ENCODE peak calls at places on chromosomes 7 and 10, in seven cellular contexts. M is HS-5; G is SK-N-DZ; E is lower leg skin; F is AG08396; B is naive thymus-derived CD8-positive, alpha-beta T cell; W is activated naive CD4-positive, alpha-beta T cell treated with anti-CD3 and anti-CD28 coated beads, Interleukin-2, amount 10 ng/mL, durations not matched to agents 7 days and 5 days. O is an unnamed sample.

GRCh38 chr7:46814516-46815250 is 767.2 kb downstream of the TNS3 start:
- DNase-seq in M (no peak), G (no peak), E (no peak), F (no peak), B (no peak), W (no peak), O (no peak)

GRCh38 chr10:77949167-77949566 is 22.6 kb upstream of the DLG5 start:
- DNase-seq in M (peak), G (no peak), E (no peak), F (peak), B (no peak), W (no peak), O (no peak)

GRCh38 chr7:99384523-99384922 is 10.0 kb downstream of the ARPC1B start:
- DNase-seq in M (no peak), G (no peak), E (no peak), F (no peak), B (no peak), W (no peak), O (no peak)

GRCh38 chr7:27842851-27843250 is 102.9 kb downstream of the TAX1BP1 start:
- DNase-seq in M (no peak), G (no peak), E (no peak), F (no peak), B (no peak), W (no peak), O (no peak)

GRCh38 chr7:13903997-13904396 is 85.5 kb downstream of the ETV1 start:
- DNase-seq in M (no peak), G (no peak), E (no peak), F (no peak), B (no peak), W (no peak), O (no peak)

GRCh38 chr10:108031505-108031904 is 867.0 kb upstream of the SORCS1 start:
- DNase-seq in M (no peak), G (no peak), E (no peak), F (no peak), B (no peak), W (no peak), O (no peak)

GRCh38 chr10:103120977-103121735 is 71.9 kb downstream of the NT5C2 start:
- DNase-seq in M (no peak), G (no peak), E (no peak), F (no peak), B (no peak), W (no peak), O (no peak)

GRCh38 chr10:13791483-13791882 is 204.7 kb downstream of the PRPF18 start:
- DNase-seq in M (no peak), G (no peak), E (no peak), F (no peak), B (no peak), W (no peak), O (no peak)

GRCh38 chr10:66167816-66168215 is 758.0 kb upstream of the LRRTM3 start:
- DNase-seq in M (peak), G (no peak), E (no peak), F (peak), B (no peak), W (no peak), O (no peak)

GRCh38 chr7:50353201-50353600 is 48.7 kb downstream of the IKZF1 start:
- DNase-seq in M (no peak), G (no peak), E (no peak), F (no peak), B (no peak), W (no peak), O (no peak)

GRCh38 chr10:130230611-130231010 is 94.4 kb downstream of the GLRX3 start:
- DNase-seq in M (no peak), G (no peak), E (peak), F (no peak), B (no peak), W (no peak), O (no peak)

GRCh38 chr7:19663816-19664531 is 44.9 kb downstream of the POLR1F start:
- DNase-seq in M (no peak), G (no peak), E (no peak), F (no peak), B (no peak), W (no peak), O (peak)

GRCh38 chr10:75408911-75409885 is 7.6 kb upstream of the ZNF503 start:
- DNase-seq in M (no peak), G (peak), E (peak), F (peak), B (no peak), W (peak), O (no peak)

GRCh38 chr7:129607471-129608120 is 3.9 kb upstream of the NRF1 start:
- DNase-seq in M (no peak), G (peak), E (no peak), F (peak), B (peak), W (peak), O (no peak)

GRCh38 chr10:20668985-20669384 is 228.1 kb downstream of the NEBL start:
- DNase-seq in M (no peak), G (no peak), E (no peak), F (no peak), B (no peak), W (no peak), O (no peak)

O was measured in memory B cell.